ENCODE peak calls at places on chromosomes 12 and 14, in six cellular contexts. V is fibroblast of lung; F is CD4-positive, alpha-beta T cell; J is tibial nerve; B is psoas muscle; K is HCT116. U is an unnamed sample.

GRCh38 chr12:102675672-102676071 is 195.3 kb upstream of the IGF1 start:
- DNase-seq in V (peak; percentile 43), F (no peak), J (no peak), B (no peak), K (no peak), U (no peak)

GRCh38 chr12:46964496-46965098 is 114.8 kb upstream of the PCED1B start:
- DNase-seq in V (peak; percentile 88), F (no peak), J (no peak), B (no peak), K (no peak), U (no peak)

GRCh38 chr14:64880382-64881121 is 845 bp upstream of the SPTB start:
- DNase-seq in V (peak; percentile 6), F (peak; percentile 37), J (no peak), B (peak; percentile 44), K (peak; percentile 26), U (peak; percentile 85)

GRCh38 chr12:27179399-27180214 is 64.5 kb upstream of the STK38L start:
- DNase-seq in V (peak; percentile 100), F (no peak), J (no peak), B (no peak), K (peak; percentile 74), U (no peak)

GRCh38 chr14:104141621-104142091 is 3.3 kb downstream of the KIF26A start:
- DNase-seq in V (no peak), F (peak; percentile 1), J (no peak), B (peak; percentile 10), K (no peak), U (peak; percentile 58)

GRCh38 chr12:6958609-6959375 is 7.6 kb downstream of the PTPN6 start:
- DNase-seq in V (no peak), F (peak; percentile 70), J (no peak), B (peak; percentile 30), K (no peak), U (peak; percentile 80)

GRCh38 chr12:109500406-109501185 is 23.2 kb downstream of the UBE3B start:
- DNase-seq in V (peak; percentile 5), F (no peak), J (no peak), B (no peak), K (no peak), U (no peak)

GRCh38 chr14:103142031-103142430 is 18.8 kb downstream of the TNFAIP2 start:
- DNase-seq in V (no peak), F (no peak), J (no peak), B (no peak), K (no peak), U (no peak)

GRCh38 chr12:1980282-1980681 is 24.0 kb downstream of the DCP1B start:
- DNase-seq in V (no peak), F (no peak), J (no peak), B (no peak), K (no peak), U (no peak)

GRCh38 chr12:12628013-12628412 is 16.3 kb downstream of the CREBL2 start:
- DNase-seq in V (peak; percentile 43), F (no peak), J (no peak), B (no peak), K (no peak), U (no peak)

GRCh38 chr12:6697584-6698351 is 2.8 kb downstream of the PIANP start:
- DNase-seq in V (peak; percentile 40), F (no peak), J (no peak), B (no peak), K (peak; percentile 45), U (no peak)

GRCh38 chr14:72947366-72948160 is 21.3 kb downstream of the DCAF4 start:
- DNase-seq in V (peak; percentile 32), F (no peak), J (no peak), B (no peak), K (no peak), U (no peak)

GRCh38 chr12:9347328-9348127 is 139.3 kb upstream of the PZP start:
- DNase-seq in V (peak; percentile 77), F (no peak), J (no peak), B (no peak), K (peak; percentile 10), U (no peak)

GRCh38 chr12:22018860-22019259 is 27.2 kb upstream of the CMAS start:
- DNase-seq in V (no peak), F (no peak), J (no peak), B (no peak), K (no peak), U (no peak)

GRCh38 chr12:94954029-94954685 is 49.3 kb downstream of the NDUFA12 start:
- DNase-seq in V (peak; percentile 67), F (no peak), J (no peak), B (no peak), K (peak; percentile 67), U (no peak)

GRCh38 chr12:9646794-9647622 is 22.5 kb upstream of the CLEC2D start:
- DNase-seq in V (peak; percentile 64), F (no peak), J (no peak), B (no peak), K (no peak), U (no peak)

GRCh38 chr14:54329082-54329695 is 67.6 kb upstream of the CDKN3 start:
- DNase-seq in V (peak; percentile 72), F (no peak), J (peak; percentile 17), B (peak; percentile 20), K (peak; percentile 29), U (no peak)

GRCh38 chr12:62787606-62788005 is 147.3 kb downstream of the PPM1H start:
- DNase-seq in V (no peak), F (no peak), J (no peak), B (no peak), K (no peak), U (no peak)
- H3K27me3 ChIP-seq in V (no peaks in the 10 kb centered on the region), F (no peaks in the 10 kb centered on the region), J (no peaks in the 10 kb centered on the region), B (no peaks in the 10 kb centered on the region), K (no peaks in the 10 kb centered on the region), U (no peaks in the 10 kb centered on the region)

DNA sequence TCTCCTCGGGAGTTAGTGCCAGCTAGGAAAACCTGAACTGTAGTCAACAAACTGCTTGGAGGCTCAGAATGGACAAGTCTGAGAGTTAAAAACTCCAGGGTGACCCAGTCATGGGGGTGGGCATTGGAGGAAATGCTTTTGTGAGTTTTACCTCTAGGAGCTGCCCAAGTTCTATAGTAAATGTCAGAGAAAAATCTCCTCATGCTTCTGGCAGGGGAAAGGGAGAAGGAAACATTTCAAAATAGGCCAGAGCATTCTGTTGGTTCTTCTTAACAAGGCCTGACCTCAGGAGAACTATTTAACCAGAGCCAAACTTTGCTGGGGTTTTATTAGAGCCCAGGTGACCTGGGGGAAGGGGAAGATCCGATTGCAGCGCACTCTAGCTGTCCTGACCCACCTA is 12.3 kb downstream of the NINJ2 start:
- DNase-seq in V (no peak), F (no peak), J (no peak), B (no peak), K (no peak), U (no peak)
- TF ChIP-seq CTCF in V (no peak), F (peak; percentile 35), J (no peak), B (peak; percentile 30), K (no peak), U (no peak)

GRCh38 chr12:127625372-127625771 is 641.6 kb upstream of the TMEM132C start:
- DNase-seq in V (no peak), F (no peak), J (no peak), B (no peak), K (no peak), U (no peak)

GRCh38 chr12:127628655-127629054 is 638.3 kb upstream of the TMEM132C start:
- DNase-seq in V (peak; percentile 94), F (no peak), J (no peak), B (no peak), K (no peak), U (no peak)

GRCh38 chr12:127623362-127623761 is 643.6 kb upstream of the TMEM132C start:
- DNase-seq in V (no peak), F (no peak), J (no peak), B (no peak), K (no peak), U (no peak)

GRCh38 chr12:127632431-127632830 is 634.5 kb upstream of the TMEM132C start:
- DNase-seq in V (no peak), F (no peak), J (no peak), B (no peak), K (no peak), U (no peak)

GRCh38 chr12:127629066-127629820 is 637.7 kb upstream of the TMEM132C start:
- DNase-seq in V (peak; percentile 60), F (no peak), J (no peak), B (no peak), K (no peak), U (no peak)
- H3K27ac ChIP-seq in V (no peak overlapping the region), F (no peak overlapping the region), J (no peak overlapping the region), B (no peak overlapping the region), K (no peak overlapping the region), U (no peak overlapping the region)

GRCh38 chr12:31494455-31494854 is 96.5 kb downstream of the DENND5B start:
- DNase-seq in V (no peak), F (no peak), J (no peak), B (no peak), K (no peak), U (no peak)

GRCh38 chr12:31491395-31491794 is 99.5 kb downstream of the DENND5B start:
- DNase-seq in V (no peak), F (no peak), J (no peak), B (no peak), K (no peak), U (no peak)

GRCh38 chr12:31496257-31496656 is 94.7 kb downstream of the DENND5B start:
- DNase-seq in V (peak; percentile 20), F (no peak), J (no peak), B (no peak), K (no peak), U (no peak)

GRCh38 chr12:31491819-31492598 is 98.9 kb downstream of the DENND5B start:
- DNase-seq in V (peak; percentile 94), F (no peak), J (no peak), B (no peak), K (peak; percentile 93), U (no peak)

GRCh38 chr12:31492599-31493196 is 98.2 kb downstream of the DENND5B start:
- DNase-seq in V (no peak), F (no peak), J (no peak), B (no peak), K (no peak), U (no peak)
- H3K27me3 ChIP-seq in V (no peaks in the 10 kb centered on the region), F (no peaks in the 10 kb centered on the region), J (no peaks in the 10 kb centered on the region), B (no peaks in the 10 kb centered on the region), K (no peaks in the 10 kb centered on the region), U (no peaks in the 10 kb centered on the region)

GRCh38 chr12:49883065-49883464 is 20.6 kb downstream of the FAIM2 start:
- DNase-seq in V (no peak), F (no peak), J (no peak), B (no peak), K (no peak), U (peak; percentile 39)
- TF ChIP-seq CTCF in V (no peak), F (no peak), J (no peak), B (no peak), K (no peak), U (no peak)